ENCODE peak calls at places on chromosomes 16 and 17, in four cellular contexts. E is ACHN; L is HCEC 1CT; W is activated effector memory CD4-positive, alpha-beta T cell treated with Interleukin-2 at 50 U/mL for 16 hours. O is an unnamed sample.

GRCh38 chr16:80547145-80547544 is 6.4 kb downstream of the DYNLRB2 start:
- DNase-seq in E (no peak), L (no peak), W (no peak), O (no peak)

GRCh38 chr17:73262676-73263642 is 1.3 kb upstream of the CPSF4L start:
- DNase-seq in E (no peak), L (no peak), W (no peak), O (no peak)

GRCh38 chr17:29205047-29205446 is 24.8 kb upstream of the MYO18A start:
- DNase-seq in E (no peak), L (no peak), W (no peak), O (no peak)

GRCh38 chr17:11899494-11899893 is 97.8 kb downstream of the ZNF18 start:
- DNase-seq in E (no peak), L (peak; percentile 34), W (no peak), O (no peak)

GRCh38 chr16:53714080-53715050 is 10.4 kb downstream of the FTO start:
- DNase-seq in E (no peak), L (no peak), W (no peak), O (no peak)

GRCh38 chr17:48915459-48916282 is 7.5 kb downstream of the UBE2Z start:
- DNase-seq in E (peak; percentile 87), L (peak; percentile 91), W (no peak), O (no peak)

GRCh38 chr17:45021607-45022287 is 29.7 kb downstream of the DCAKD start:
- DNase-seq in E (peak; percentile 73), L (peak; percentile 52), W (peak; percentile 52), O (peak; percentile 57)

GRCh38 chr16:6076631-6077030 is 979.0 kb upstream of the EEF2KMT start:
- DNase-seq in E (no peak), L (no peak), W (no peak), O (no peak)

GRCh38 chr16:51535591-51535990 is 384.5 kb upstream of the SALL1 start:
- DNase-seq in E (no peak), L (no peak), W (no peak), O (no peak)

GRCh38 chr16:90008708-90009145 is 10.5 kb downstream of the DBNDD1 start:
- DNase-seq in E (no peak), L (no peak), W (peak; percentile 42), O (no peak)

GRCh38 chr17:50149425-50150353 is 788 bp downstream of the PPP1R9B start:
- DNase-seq in E (peak; percentile 69), L (peak; percentile 71), W (peak; percentile 50), O (peak; percentile 34)

GRCh38 chr16:83715217-83715920 is 92.4 kb upstream of the HSBP1 start:
- DNase-seq in E (no peak), L (no peak), W (no peak), O (no peak)

GRCh38 chr17:41131979-41132378 is 8.0 kb upstream of the KRTAP4-12 start:
- DNase-seq in E (no peak), L (peak; percentile 39), W (no peak), O (no peak)

GRCh38 chr17:8836821-8837426 is 30.6 kb downstream of the PIK3R6 start:
- DNase-seq in E (no peak), L (no peak), W (no peak), O (no peak)